ENCODE peak calls at places on chromosome 12, in seven cellular contexts. D, J, Z, S, M, Q and F are unnamed samples. For H3K27me3, the result is how much of the 10 kb centered on the place peaks cover.

GRCh38 chr12:63445266-63445665 is 223.0 kb downstream of the DPY19L2 start:
- DNase-seq in M (no peak), J (no peak), D (no peak), Z (no peak), Q (no peak), S (no peak), F (no peak)

GRCh38 chr12:24909667-24910066 is 39.2 kb downstream of the BCAT1 start:
- DNase-seq in J (peak), Z (no peak), M (peak), D (no peak), Q (no peak), S (peak), F (peak)

GRCh38 chr12:3789838-3790237 is 36.9 kb upstream of the CRACR2A start:
- DNase-seq in M (no peak), D (no peak), Q (no peak), J (no peak), Z (no peak), S (no peak), F (no peak)

GRCh38 chr12:27276275-27276674 is 32.2 kb downstream of the STK38L start:
- DNase-seq in Q (no peak), S (no peak), M (no peak), D (no peak), Z (no peak), J (no peak), F (no peak)

GRCh38 chr12:77681726-77682125 is 149.0 kb upstream of the NAV3 start:
- DNase-seq in M (no peak), Q (no peak), S (no peak), D (no peak), Z (no peak), J (no peak), F (no peak)

GRCh38 chr12:20588057-20588456 is 107.1 kb upstream of the SLCO1C1 start:
- DNase-seq in S (no peak), Q (no peak), D (peak), J (no peak), M (no peak), Z (no peak), F (no peak)

GRCh38 chr12:19575307-19576243 is 136.3 kb downstream of the AEBP2 start:
- DNase-seq in Q (peak), D (peak), J (no peak), S (no peak), M (peak), Z (peak), F (no peak)

GRCh38 chr12:34290191-34290995 is 268.1 kb downstream of the ALG10 start:
- DNase-seq in Z (no peak), Q (no peak), D (no peak), J (no peak), M (no peak), S (peak), F (peak)

GRCh38 chr12:63862187-63863107 is 17.9 kb downstream of the SRGAP1 start:
- DNase-seq in Z (peak), D (no peak), Q (peak), J (no peak), M (no peak), S (peak), F (no peak)

GRCh38 chr12:94801736-94802135 is 151.4 kb upstream of the TMCC3 start:
- DNase-seq in J (no peak), M (no peak), S (no peak), Z (no peak), Q (no peak), D (no peak), F (no peak)

GRCh38 chr12:27112891-27113290 is 30.5 kb upstream of the C12orf71 start:
- DNase-seq in S (no peak), D (no peak), Z (no peak), J (no peak), M (no peak), Q (no peak), F (no peak)

GRCh38 chr12:123923038-123923437 is 49.6 kb downstream of the CCDC92 start:
- DNase-seq in D (no peak), Q (no peak), S (no peak), Z (no peak), M (no peak), J (no peak), F (no peak)

GRCh38 chr12:89800435-89800834 is 91.8 kb upstream of the ATP2B1 start:
- DNase-seq in M (no peak), D (no peak), S (no peak), Q (no peak), J (no peak), Z (no peak), F (no peak)

GRCh38 chr12:60173213-60174170 is 577.7 kb downstream of the SLC16A7 start:
- DNase-seq in M (no peak), D (no peak), J (no peak), S (no peak), Q (no peak), Z (no peak), F (no peak)

GRCh38 chr12:22709292-22709691 is 84.3 kb downstream of the ETNK1 start:
- DNase-seq in Z (no peak), S (no peak), Q (peak), J (no peak), M (no peak), D (peak), F (no peak)

GRCh38 chr12:12425616-12426015 is 68.7 kb downstream of the BORCS5 start:
- DNase-seq in Z (no peak), Q (no peak), S (no peak), J (no peak), M (no peak), D (no peak), F (no peak)

GRCh38 chr12:79056775-79057174 is 192.2 kb downstream of the SYT1 start:
- DNase-seq in M (no peak), S (no peak), J (no peak), D (no peak), Q (no peak), Z (no peak), F (no peak)

GRCh38 chr12:120234643-120235368 is 30.7 kb downstream of the PXN start:
- DNase-seq in J (peak), Z (peak), S (peak), D (peak), Q (peak), M (peak), F (peak)

GRCh38 chr12:86229772-86230171 is 26.4 kb downstream of the MGAT4C start:
- DNase-seq in S (no peak), J (no peak), D (no peak), M (no peak), Q (no peak), Z (no peak), F (no peak)

GRCh38 chr12:103793512-103794045 is 47.5 kb downstream of the NT5DC3 start:
- DNase-seq in J (no peak), S (no peak), D (no peak), M (no peak), Q (no peak), Z (no peak), F (no peak)

GRCh38 chr12:132148368-132149045 is 4.2 kb downstream of the NOC4L start:
- DNase-seq in S (no peak), J (no peak), Z (no peak), D (no peak), Q (no peak), M (no peak), F (no peak)

GRCh38 chr12:97760601-97761000 is 298.0 kb downstream of the RMST start:
- DNase-seq in Q (no peak), M (no peak), Z (no peak), S (no peak), J (no peak), D (no peak), F (no peak)

GRCh38 chr12:44294649-44295048 is 458.8 kb downstream of the TMEM117 start:
- DNase-seq in J (no peak), S (no peak), M (no peak), D (no peak), Z (no peak), Q (no peak), F (no peak)
- H3K4me3 ChIP-seq in J (no peak), S (no peak), M (no peak), D (no peak), Z (no peak), Q (no peak), F (no peak)

DNA sequence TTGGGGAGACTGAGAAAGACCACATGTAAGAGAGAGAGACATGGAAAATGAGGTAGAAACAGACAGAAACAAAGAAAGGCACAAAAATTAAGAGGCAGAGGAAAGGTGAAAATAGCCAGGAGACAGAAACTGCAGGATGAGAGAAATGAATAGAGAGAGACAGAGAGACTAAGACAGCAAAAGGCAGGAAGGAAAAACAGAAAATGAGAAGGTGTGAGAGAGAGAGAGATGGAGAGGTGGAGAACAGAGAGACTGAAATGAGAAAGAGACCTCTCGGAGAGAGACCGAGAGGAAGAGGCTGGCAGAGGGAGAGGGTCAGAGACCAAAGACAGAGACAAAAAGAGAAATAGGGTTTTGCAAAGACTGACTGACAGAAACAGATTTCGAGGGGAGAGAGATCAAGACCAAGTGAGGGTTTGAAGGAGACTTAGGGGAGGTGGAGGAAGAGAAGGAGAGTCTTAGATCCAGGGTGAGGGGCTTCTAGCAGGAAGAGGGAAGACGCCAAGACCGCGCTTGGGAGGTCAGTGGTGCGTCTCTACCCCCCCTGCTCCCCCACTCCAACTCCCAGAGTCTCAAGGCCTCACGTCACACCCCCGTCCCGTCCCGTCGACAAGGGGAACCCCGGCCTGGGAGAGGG is 1.1 kb upstream of the AQP5 start:
- DNase-seq in Z (no peak), Q (no peak), J (no peak), M (no peak), D (no peak), S (no peak), F (no peak)
- H3K27me3 ChIP-seq in Z (half or more), Q (under half), J (under half), M (half or more), D (half or more), S (half or more), F (half or more)

GRCh38 chr12:112190626-112191025 is 65.3 kb downstream of the TRAFD1 start:
- DNase-seq in M (no peak), D (no peak), Q (no peak), Z (peak), J (no peak), S (peak), F (no peak)
- TF ChIP-seq CTCF in M (no peak), D (no peak), Q (peak), Z (no peak), J (no peak), S (no peak), F (no peak)

GRCh38 chr12:52909796-52910195 is 4.9 kb upstream of the KRT8 start:
- DNase-seq in J (no peak), M (no peak), S (no peak), D (no peak), Z (no peak), Q (no peak), F (no peak)

GRCh38 chr12:52906049-52906645 is 1.3 kb upstream of the KRT8 start:
- DNase-seq in J (no peak), S (no peak), Q (no peak), M (no peak), D (no peak), Z (no peak), F (no peak)

GRCh38 chr12:52909256-52909655 is 4.4 kb upstream of the KRT8 start:
- DNase-seq in D (no peak), J (no peak), S (no peak), Q (no peak), M (no peak), Z (no peak), F (no peak)

GRCh38 chr12:52910248-52910883 is 5.5 kb upstream of the KRT8 start:
- DNase-seq in Z (no peak), J (no peak), M (no peak), S (no peak), D (no peak), Q (no peak), F (no peak)

DNA sequence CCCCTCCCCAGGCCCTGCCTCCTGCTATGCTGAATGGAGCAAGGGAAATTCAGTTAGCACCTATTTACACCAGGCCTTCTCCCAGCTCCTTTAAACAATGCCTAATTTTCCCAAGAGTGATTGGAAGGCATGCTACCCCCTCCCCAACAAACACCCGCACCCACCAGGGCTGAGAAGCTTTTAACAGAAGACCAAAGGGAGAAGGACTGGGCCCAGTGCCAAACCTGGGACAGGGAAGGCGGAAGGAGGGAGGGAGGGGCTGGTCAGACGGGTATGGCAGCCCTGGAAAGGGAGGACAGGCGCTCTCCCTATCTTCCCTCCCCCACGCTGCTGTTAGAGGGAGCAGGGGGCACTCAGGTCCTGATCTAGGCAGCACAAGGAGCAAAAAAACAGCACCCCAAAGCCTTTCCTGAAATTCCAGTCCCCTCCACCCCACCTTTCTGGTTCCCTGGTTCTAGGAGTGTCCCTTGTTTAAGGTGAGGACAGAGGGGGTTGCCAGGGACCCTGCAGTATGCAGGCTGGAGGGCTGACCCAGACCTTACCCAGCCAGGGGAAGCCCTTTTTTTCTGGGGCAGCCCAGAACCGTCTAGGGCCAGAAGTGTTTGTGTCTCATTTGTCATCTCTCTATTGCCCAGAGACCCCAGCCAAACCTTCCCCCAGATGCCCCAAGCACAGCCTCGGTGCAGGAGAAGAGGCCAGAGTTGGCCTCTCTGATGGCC is 2.4 kb upstream of the KRT8 start:
- DNase-seq in Z (peak), J (no peak), S (peak), Q (no peak), M (peak), D (peak), F (peak)
- H3K4me3 ChIP-seq in Z (no peak), J (no peak), S (no peak), Q (peak), M (no peak), D (no peak), F (no peak)

DNA sequence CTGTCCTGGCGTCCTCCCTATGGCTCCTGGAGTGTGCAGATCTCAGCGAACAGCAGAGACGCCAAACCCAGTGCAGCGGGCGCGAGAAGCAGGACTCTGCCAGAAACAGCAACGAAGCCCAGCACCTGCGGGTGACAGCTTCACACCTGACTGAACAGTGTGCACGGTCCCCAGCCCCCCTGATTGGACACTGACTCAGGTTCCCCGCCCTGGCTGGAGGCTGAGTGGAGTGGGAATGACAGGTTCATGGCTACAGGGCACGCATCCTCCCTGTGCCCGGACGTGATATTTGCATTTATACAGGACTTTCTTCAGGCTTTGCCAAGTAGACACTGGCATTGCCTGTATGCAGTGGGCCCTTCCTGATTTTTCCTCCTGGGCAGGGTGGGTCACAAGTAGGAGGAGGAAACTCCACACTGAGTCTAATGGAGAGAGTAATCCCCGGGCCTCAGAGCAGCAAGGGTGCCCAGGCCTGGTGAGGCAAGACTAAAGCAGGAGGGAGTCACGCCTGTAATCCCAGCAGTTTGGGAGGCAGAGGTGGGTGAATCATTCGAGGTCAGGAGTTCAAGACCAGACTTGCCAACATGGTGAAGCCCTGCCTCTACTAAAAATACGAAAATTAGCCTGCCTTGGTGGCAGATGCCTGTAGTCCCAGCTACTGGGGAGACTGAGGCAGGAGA is 71.6 kb downstream of the ASCL4 start:
- DNase-seq in Z (peak), D (no peak), M (no peak), J (no peak), S (no peak), Q (no peak), F (no peak)
- H3K27me3 ChIP-seq in Z (half or more), D (half or more), M (half or more), J (under half), S (half or more), Q (under half), F (under half)